ENCODE peak calls at places on chromosomes 12 and 14, in four cellular contexts. X is heart left ventricle, I is pancreas, R is left lung. K is an unnamed sample.

GRCh38 chr12:10668526-10668925 is 5.3 kb downstream of the STYK1 start:
- DNase-seq in I (no peak), X (no peak), R (no peak), K (no peak)

GRCh38 chr12:12387521-12387920 is 30.6 kb downstream of the BORCS5 start:
- DNase-seq in I (no peak), R (no peak), X (no peak), K (no peak)

GRCh38 chr12:97194551-97194950 is 268.1 kb upstream of the RMST start:
- DNase-seq in I (no peak), X (no peak), R (no peak), K (no peak)

GRCh38 chr12:67433393-67434175 is 164.4 kb downstream of the CAND1 start:
- DNase-seq in R (no peak), X (no peak), I (no peak), K (no peak)

GRCh38 chr14:34134484-34134883 is 183.6 kb upstream of the EGLN3 start:
- DNase-seq in R (no peak), I (no peak), X (no peak), K (no peak)

GRCh38 chr12:123401753-123402683 is 18.1 kb downstream of the KMT5A start:
- DNase-seq in I (no peak), R (no peak), X (no peak), K (no peak)

GRCh38 chr14:28661171-28661772 is 105.3 kb upstream of the FOXG1 start:
- DNase-seq in I (no peak), X (no peak), R (no peak), K (no peak)

GRCh38 chr14:74852922-74853530 is 22.9 kb downstream of the PROX2 start:
- DNase-seq in X (no peak), R (no peak), I (no peak), K (no peak)

GRCh38 chr14:91244501-91244901 is at the start of gene GPR68:
- DNase-seq in R (peak; percentile 79), X (peak; percentile 48), I (no peak), K (no peak)

GRCh38 chr12:113427882-113428281 is 5.7 kb downstream of the SDSL start:
- DNase-seq in R (no peak), I (no peak), X (no peak), K (no peak)

GRCh38 chr14:56666716-56667115 is 87.1 kb downstream of the TMEM260 start:
- DNase-seq in X (no peak), I (no peak), R (no peak), K (no peak)

GRCh38 chr14:105052110-105052458 is 13.1 kb downstream of the GPR132 start:
- DNase-seq in I (no peak), X (no peak), R (no peak), K (no peak)

GRCh38 chr14:104552738-104553125 is 26.8 kb upstream of the C14orf180 start:
- DNase-seq in X (peak; percentile 1), R (peak; percentile 32), I (no peak), K (no peak)

GRCh38 chr14:20866194-20866593 is 25.0 kb upstream of the RNASE3 start:
- DNase-seq in R (no peak), X (no peak), I (no peak), K (no peak)

DNA sequence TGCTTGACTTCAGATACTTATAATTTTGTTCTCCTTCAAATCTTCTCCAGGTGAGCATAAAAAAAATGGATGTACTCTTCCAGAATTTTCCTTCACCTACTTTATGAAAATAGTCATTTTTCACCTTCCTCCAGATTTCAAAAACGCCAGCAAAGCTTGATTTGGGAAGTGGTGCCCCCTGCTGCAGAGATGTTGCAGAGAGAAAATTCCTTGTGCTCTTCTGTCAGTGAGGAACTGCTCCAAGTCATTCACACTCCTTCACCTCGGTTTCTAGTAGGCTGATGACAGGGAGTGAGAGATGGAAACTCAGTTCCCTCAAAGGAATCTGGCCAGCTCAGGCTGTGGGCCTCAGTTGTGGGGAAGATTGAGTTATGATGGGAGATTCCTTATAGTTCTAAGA is 24.2 kb upstream of the RNASE3 start:
- DNase-seq in I (no peak), R (no peak), X (no peak), K (no peak)
- TF ChIP-seq CTCF in I (no peak), R (peak; percentile 14), X (peak; percentile 52), K (peak; percentile 26)

GRCh38 chr12:39352470-39352869 is 90.5 kb downstream of the KIF21A start:
- DNase-seq in X (no peak), I (no peak), R (no peak), K (no peak)
- H3K27me3 ChIP-seq in X (no peaks in the 10 kb centered on the region), I (no peaks in the 10 kb centered on the region), R (no peaks in the 10 kb centered on the region), K (no peaks in the 10 kb centered on the region)

GRCh38 chr14:68685419-68686211 is 107.3 kb downstream of the ZFP36L1 start:
- DNase-seq in I (peak; percentile 62), X (peak; percentile 19), R (no peak), K (peak; percentile 80)
- H3K27ac ChIP-seq in I (peak overlapping the region; percentile 23), X (peak overlapping the region; percentile 95), R (peak overlapping the region; percentile 97), K (peak overlapping the region; percentile 62)

GRCh38 chr14:29663281-29663801 is 264.3 kb downstream of the PRKD1 start:
- DNase-seq in I (no peak), X (no peak), R (no peak), K (no peak)
- TF ChIP-seq CTCF in I (no peak), X (no peak), R (no peak), K (no peak)

GRCh38 chr14:78297843-78298242 is 127.7 kb downstream of the NRXN3 start:
- DNase-seq in I (no peak), X (no peak), R (peak; percentile 65), K (no peak)
- H3K27me3 ChIP-seq in I (no peaks in the 10 kb centered on the region), X (peaks cover 4% of the 10 kb centered on the region), R (no peaks in the 10 kb centered on the region), K (peaks cover 4% of the 10 kb centered on the region)

GRCh38 chr12:30046376-30046775 is 262.6 kb upstream of the TMTC1 start:
- DNase-seq in I (no peak), X (no peak), R (no peak), K (no peak)
- H3K27ac ChIP-seq in I (no peak overlapping the region), X (no peak overlapping the region), R (no peak overlapping the region), K (no peak overlapping the region)

GRCh38 chr12:45464699-45465098 is 248.8 kb downstream of the ANO6 start:
- DNase-seq in R (no peak), X (no peak), I (peak; percentile 15), K (no peak)
- TF ChIP-seq CTCF in R (no peak), X (peak; percentile 3), I (no peak), K (no peak)

GRCh38 chr14:61264022-61264571 is 17.0 kb downstream of the TMEM30B start:
- DNase-seq in R (no peak), I (no peak), X (no peak), K (no peak)
- H3K27me3 ChIP-seq in R (no peaks in the 10 kb centered on the region), I (no peaks in the 10 kb centered on the region), X (no peaks in the 10 kb centered on the region), K (peaks cover 21% of the 10 kb centered on the region)